ENCODE peak calls at places on chromosomes 4 and X, in ten cellular contexts. K, N, F, T, O, V, W, Y, H and R are unnamed samples.
A peak's percentile ranks its signal among the peaks of the same experiment; 100 is the strongest.

GRCh38 chr4:60683357-60683756 is 516.8 kb upstream of the ADGRL3 start:
- DNase-seq in W (no peak), F (peak; percentile 72), Y (peak; percentile 79), T (peak; percentile 69), V (no peak), K (no peak), H (no peak), N (no peak), O (no peak), R (no peak)

GRCh38 chr4:154998773-154999172 is 209.7 kb upstream of the NPY2R start:
- DNase-seq in Y (no peak), T (no peak), F (no peak), V (no peak), K (no peak), W (no peak), N (no peak), H (no peak), O (no peak), R (no peak)

GRCh38 chr4:133156096-133156495 is 7.0 kb downstream of the PCDH10 start:
- DNase-seq in K (no peak), O (no peak), W (no peak), N (no peak), F (no peak), Y (no peak), T (no peak), H (no peak), V (no peak), R (no peak)

GRCh38 chr4:42306221-42307109 is 90.8 kb upstream of the SHISA3 start:
- DNase-seq in K (no peak), Y (no peak), O (no peak), T (no peak), V (no peak), N (no peak), F (no peak), W (no peak), H (peak; percentile 66), R (peak; percentile 19)

GRCh38 chrX:16665089-16665488 is 15.1 kb downstream of the S100G start:
- DNase-seq in F (no peak), N (no peak), H (no peak), Y (no peak), O (no peak), T (peak; percentile 8), W (no peak), V (no peak), K (no peak), R (no peak)

GRCh38 chr4:38424171-38424871 is 239.7 kb upstream of the KLF3 start:
- DNase-seq in T (no peak), Y (no peak), N (no peak), F (no peak), H (no peak), O (peak; percentile 33), W (peak; percentile 25), V (no peak), K (peak; percentile 58), R (no peak)

GRCh38 chrX:13607996-13608365 is 38.6 kb downstream of the EGFL6 start:
- DNase-seq in F (no peak), T (peak; percentile 66), K (no peak), Y (no peak), O (no peak), V (no peak), W (no peak), N (no peak), H (no peak), R (no peak)

GRCh38 chr4:8215001-8215427 is 15.9 kb downstream of the SH3TC1 start:
- DNase-seq in Y (no peak), F (peak; percentile 98), W (peak; percentile 53), K (peak; percentile 46), T (no peak), H (no peak), V (no peak), O (peak; percentile 72), N (no peak), R (peak; percentile 34)

GRCh38 chr4:3512719-3513118 is 19.5 kb downstream of the LRPAP1 start:
- DNase-seq in V (no peak), H (no peak), W (no peak), K (no peak), N (no peak), T (no peak), F (no peak), O (no peak), Y (no peak), R (no peak)

GRCh38 chr4:3510481-3510880 is 21.7 kb downstream of the LRPAP1 start:
- DNase-seq in T (no peak), K (no peak), N (no peak), O (no peak), H (no peak), W (no peak), Y (no peak), F (no peak), V (no peak), R (no peak)

GRCh38 chr4:3511187-3511586 is 21.0 kb downstream of the LRPAP1 start:
- DNase-seq in O (no peak), T (no peak), K (no peak), F (no peak), H (no peak), W (no peak), N (no peak), V (no peak), Y (no peak), R (no peak)

GRCh38 chr4:3513807-3514206 is 18.4 kb downstream of the LRPAP1 start:
- DNase-seq in W (no peak), K (no peak), N (no peak), O (no peak), F (no peak), H (no peak), Y (no peak), V (no peak), T (no peak), R (no peak)

GRCh38 chr4:3512279-3512678 is 19.9 kb downstream of the LRPAP1 start:
- DNase-seq in F (no peak), Y (no peak), W (no peak), N (no peak), T (no peak), V (no peak), O (no peak), K (no peak), H (no peak), R (no peak)
- H3K36me3 ChIP-seq in F (peaks cover 61% of the 10 kb centered on the region), Y (no peaks in the 10 kb centered on the region), W (peaks cover 68% of the 10 kb centered on the region), N (peaks cover 81% of the 10 kb centered on the region), T (peaks cover 19% of the 10 kb centered on the region), V (no peaks in the 10 kb centered on the region), O (no peaks in the 10 kb centered on the region), K (peaks cover 34% of the 10 kb centered on the region), H (peaks cover 92% of the 10 kb centered on the region), R (no peaks in the 10 kb centered on the region)

GRCh38 chrX:10172867-10173266 is 16.1 kb downstream of the CLCN4 start:
- DNase-seq in W (no peak), V (no peak), F (no peak), K (no peak), Y (no peak), N (no peak), O (no peak), H (no peak), T (no peak), R (no peak)

GRCh38 chrX:10175317-10175871 is 18.6 kb downstream of the CLCN4 start:
- DNase-seq in F (peak; percentile 84), V (no peak), H (peak; percentile 74), Y (no peak), O (peak; percentile 62), W (no peak), K (no peak), N (no peak), T (no peak), R (no peak)

GRCh38 chrX:10174810-10175209 is 18.0 kb downstream of the CLCN4 start:
- DNase-seq in W (no peak), N (no peak), T (no peak), Y (no peak), O (no peak), H (no peak), K (no peak), V (no peak), F (no peak), R (no peak)

GRCh38 chrX:10174051-10174450 is 17.3 kb downstream of the CLCN4 start:
- DNase-seq in K (no peak), W (no peak), Y (no peak), F (no peak), H (no peak), T (no peak), O (no peak), N (no peak), V (no peak), R (no peak)

DNA sequence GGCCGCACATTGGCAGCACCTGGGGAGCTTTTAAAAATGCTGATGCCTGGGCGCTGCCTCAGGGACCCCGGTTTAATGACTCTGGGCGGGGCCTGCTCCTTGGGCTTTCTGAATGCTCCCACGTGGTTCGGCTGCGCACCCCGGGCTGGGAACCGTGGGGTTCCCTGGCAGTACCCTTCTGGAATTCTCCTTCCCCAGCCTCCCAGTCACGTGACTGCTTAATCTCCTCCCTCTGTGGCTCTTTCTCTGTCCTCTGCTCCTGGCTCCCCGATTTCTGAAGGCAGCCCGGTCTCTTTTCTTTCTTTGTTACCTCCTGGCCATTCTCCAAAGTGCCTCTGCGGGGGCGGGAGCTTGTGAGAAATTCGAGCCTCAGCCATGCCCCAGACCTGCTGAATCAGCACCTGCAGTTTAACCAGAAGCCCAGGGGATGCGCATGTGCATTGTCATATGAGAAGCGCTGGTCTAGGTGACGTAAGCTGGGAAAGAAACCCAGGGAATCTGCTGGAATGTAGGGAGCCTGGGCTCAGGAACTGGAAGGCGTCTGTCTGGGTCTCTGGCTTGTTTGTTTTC is 16.6 kb downstream of the CLCN4 start:
- DNase-seq in K (peak; percentile 60), O (peak; percentile 60), W (peak; percentile 30), V (no peak), T (peak; percentile 85), Y (no peak), N (no peak), F (peak; percentile 96), H (peak; percentile 85), R (peak; percentile 72)
- H3K4me3 ChIP-seq in K (no peak overlapping the region), O (no peak overlapping the region), W (no peak overlapping the region), V (no peak overlapping the region), T (no peak overlapping the region), Y (no peak overlapping the region), N (no peak overlapping the region), F (peak overlapping the region; percentile 50), H (peak overlapping the region; percentile 30), R (peak overlapping the region; percentile 5)

GRCh38 chr4:7027913-7028312 is 15.3 kb upstream of the TADA2B start:
- DNase-seq in K (no peak), F (peak; percentile 81), T (no peak), H (no peak), V (no peak), O (no peak), W (no peak), Y (no peak), N (no peak), R (no peak)
- H3K36me3 ChIP-seq in K (peaks cover 14% of the 10 kb centered on the region), F (peaks cover 28% of the 10 kb centered on the region), T (peaks cover 13% of the 10 kb centered on the region), H (peaks cover 89% of the 10 kb centered on the region), V (no peaks in the 10 kb centered on the region), O (no peaks in the 10 kb centered on the region), W (peaks cover 25% of the 10 kb centered on the region), Y (peaks cover 13% of the 10 kb centered on the region), N (peaks cover 71% of the 10 kb centered on the region), R (no peaks in the 10 kb centered on the region)

GRCh38 chrX:104564335-104564734 is 1.7 kb upstream of the IL1RAPL2 start:
- DNase-seq in K (no peak), O (no peak), H (no peak), F (no peak), W (no peak), T (no peak), V (no peak), Y (no peak), N (no peak), R (no peak)

GRCh38 chrX:104567506-104567905 is 1.5 kb downstream of the IL1RAPL2 start:
- DNase-seq in V (no peak), O (no peak), K (no peak), W (no peak), F (no peak), N (no peak), Y (no peak), T (no peak), H (no peak), R (no peak)

GRCh38 chrX:104566921-104567501 is 1.0 kb downstream of the IL1RAPL2 start:
- DNase-seq in O (no peak), Y (peak; percentile 12), F (no peak), N (no peak), V (no peak), T (peak; percentile 29), K (peak; percentile 51), H (no peak), W (no peak), R (no peak)

GRCh38 chrX:104564921-104565703 is 887 bp upstream of the IL1RAPL2 start:
- DNase-seq in F (peak; percentile 62), K (no peak), O (no peak), Y (no peak), T (peak; percentile 23), V (no peak), W (no peak), N (no peak), H (no peak), R (no peak)

GRCh38 chrX:104565791-104566687 is at the start of gene IL1RAPL2:
- DNase-seq in W (peak; percentile 50), T (peak; percentile 58), O (no peak), N (no peak), K (peak; percentile 89), Y (peak; percentile 81), F (no peak), V (no peak), H (no peak), R (no peak)
- H3K4me3 ChIP-seq in W (peak within 1 kb of the TSS; percentile 30), T (peak within 1 kb of the TSS; percentile 46), O (no peak within 1 kb of the TSS), N (no peak within 1 kb of the TSS), K (peak within 1 kb of the TSS; percentile 41), Y (peak within 1 kb of the TSS; percentile 80), F (no peak within 1 kb of the TSS), V (peak within 1 kb of the TSS; percentile 46), H (peak within 1 kb of the TSS; percentile 16), R (peak within 1 kb of the TSS; percentile 6)